ENCODE peak calls at places on chromosomes 11 and 22, in nine cellular contexts. One of them, this sample, is unnamed.

GRCh38 chr11:124415356-124415923 is 9.2 kb downstream of the OR8B4 start:
- DNase-seq in gastrocnemius medialis: no peak
- DNase-seq in H7: peak
- DNase-seq in mesenchymal stem cell: peak
- DNase-seq in CD4-positive, alpha-beta memory T cell: peak
- DNase-seq in AG04450: peak
- DNase-seq in uterus: no peak
- DNase-seq in psoas muscle: no peak
- DNase-seq in colonic mucosa: no peak
- DNase-seq in this sample: no peak

GRCh38 chr11:93988455-93988854 is 32.7 kb upstream of the HEPHL1 start:
- DNase-seq in gastrocnemius medialis: no peak
- DNase-seq in H7: no peak
- DNase-seq in mesenchymal stem cell: no peak
- DNase-seq in CD4-positive, alpha-beta memory T cell: no peak
- DNase-seq in AG04450: no peak
- DNase-seq in uterus: no peak
- DNase-seq in psoas muscle: no peak
- DNase-seq in colonic mucosa: no peak
- DNase-seq in this sample: no peak

GRCh38 chr22:39530692-39531331 is 1.7 kb downstream of the RPS19BP1 start:
- DNase-seq in gastrocnemius medialis: no peak
- DNase-seq in H7: peak
- DNase-seq in mesenchymal stem cell: peak
- DNase-seq in CD4-positive, alpha-beta memory T cell: no peak
- DNase-seq in AG04450: no peak
- DNase-seq in uterus: no peak
- DNase-seq in psoas muscle: no peak
- DNase-seq in colonic mucosa: peak
- DNase-seq in this sample: no peak

GRCh38 chr22:22933807-22934542 is 46.4 kb downstream of the IGLL5 start:
- DNase-seq in gastrocnemius medialis: no peak
- DNase-seq in H7: no peak
- DNase-seq in mesenchymal stem cell: no peak
- DNase-seq in CD4-positive, alpha-beta memory T cell: no peak
- DNase-seq in AG04450: no peak
- DNase-seq in uterus: no peak
- DNase-seq in psoas muscle: peak
- DNase-seq in colonic mucosa: no peak
- DNase-seq in this sample: no peak

GRCh38 chr11:86955674-86956522 is 703 bp upstream of the FZD4 start:
- DNase-seq in gastrocnemius medialis: peak
- DNase-seq in H7: peak
- DNase-seq in mesenchymal stem cell: peak
- DNase-seq in CD4-positive, alpha-beta memory T cell: peak
- DNase-seq in AG04450: no peak
- DNase-seq in uterus: peak
- DNase-seq in psoas muscle: peak
- DNase-seq in colonic mucosa: peak
- DNase-seq in this sample: peak

GRCh38 chr11:128555606-128556005 is 31.8 kb downstream of the ETS1 start:
- DNase-seq in gastrocnemius medialis: no peak
- DNase-seq in H7: peak
- DNase-seq in mesenchymal stem cell: peak
- DNase-seq in CD4-positive, alpha-beta memory T cell: no peak
- DNase-seq in AG04450: no peak
- DNase-seq in uterus: no peak
- DNase-seq in psoas muscle: no peak
- DNase-seq in colonic mucosa: no peak
- DNase-seq in this sample: no peak

GRCh38 chr11:32307921-32308320 is 127.4 kb downstream of the WT1 start:
- DNase-seq in gastrocnemius medialis: no peak
- DNase-seq in H7: no peak
- DNase-seq in mesenchymal stem cell: no peak
- DNase-seq in CD4-positive, alpha-beta memory T cell: no peak
- DNase-seq in AG04450: no peak
- DNase-seq in uterus: no peak
- DNase-seq in psoas muscle: no peak
- DNase-seq in colonic mucosa: no peak
- DNase-seq in this sample: no peak

GRCh38 chr11:8971917-8972316 is 7.7 kb upstream of the TMEM9B start:
- DNase-seq in gastrocnemius medialis: no peak
- DNase-seq in H7: no peak
- DNase-seq in mesenchymal stem cell: no peak
- DNase-seq in CD4-positive, alpha-beta memory T cell: no peak
- DNase-seq in AG04450: no peak
- DNase-seq in uterus: no peak
- DNase-seq in psoas muscle: no peak
- DNase-seq in colonic mucosa: no peak
- DNase-seq in this sample: no peak

GRCh38 chr22:38861170-38861874 is 10.7 kb downstream of the CBX6 start:
- DNase-seq in gastrocnemius medialis: no peak
- DNase-seq in H7: peak
- DNase-seq in mesenchymal stem cell: no peak
- DNase-seq in CD4-positive, alpha-beta memory T cell: no peak
- DNase-seq in AG04450: no peak
- DNase-seq in uterus: no peak
- DNase-seq in psoas muscle: no peak
- DNase-seq in colonic mucosa: no peak
- DNase-seq in this sample: no peak

GRCh38 chr11:116773203-116774112 is 671 bp upstream of the BUD13 start:
- DNase-seq in gastrocnemius medialis: no peak
- DNase-seq in H7: no peak
- DNase-seq in mesenchymal stem cell: no peak
- DNase-seq in CD4-positive, alpha-beta memory T cell: no peak
- DNase-seq in AG04450: no peak
- DNase-seq in uterus: no peak
- DNase-seq in psoas muscle: no peak
- DNase-seq in colonic mucosa: no peak
- DNase-seq in this sample: no peak

GRCh38 chr11:46256540-46257001 is 20.9 kb upstream of the CREB3L1 start:
- DNase-seq in gastrocnemius medialis: no peak
- DNase-seq in H7: no peak
- DNase-seq in mesenchymal stem cell: no peak
- DNase-seq in CD4-positive, alpha-beta memory T cell: no peak
- DNase-seq in AG04450: no peak
- DNase-seq in uterus: no peak
- DNase-seq in psoas muscle: no peak
- DNase-seq in colonic mucosa: no peak
- DNase-seq in this sample: no peak

GRCh38 chr11:89175796-89176195 is 1.9 kb upstream of the TYR start:
- DNase-seq in gastrocnemius medialis: no peak
- DNase-seq in H7: no peak
- DNase-seq in mesenchymal stem cell: no peak
- DNase-seq in CD4-positive, alpha-beta memory T cell: no peak
- DNase-seq in AG04450: no peak
- DNase-seq in uterus: no peak
- DNase-seq in psoas muscle: no peak
- DNase-seq in colonic mucosa: no peak
- DNase-seq in this sample: no peak

GRCh38 chr11:12133539-12134238 is 23.3 kb downstream of the MICAL2 start:
- DNase-seq in gastrocnemius medialis: no peak
- DNase-seq in H7: no peak
- DNase-seq in mesenchymal stem cell: no peak
- DNase-seq in CD4-positive, alpha-beta memory T cell: peak
- DNase-seq in AG04450: no peak
- DNase-seq in uterus: no peak
- DNase-seq in psoas muscle: no peak
- DNase-seq in colonic mucosa: no peak
- DNase-seq in this sample: no peak

GRCh38 chr22:28268176-28268575 is 349.1 kb upstream of the PITPNB start:
- DNase-seq in gastrocnemius medialis: no peak
- DNase-seq in H7: no peak
- DNase-seq in mesenchymal stem cell: no peak
- DNase-seq in CD4-positive, alpha-beta memory T cell: no peak
- DNase-seq in AG04450: no peak
- DNase-seq in uterus: no peak
- DNase-seq in psoas muscle: no peak
- DNase-seq in colonic mucosa: no peak
- DNase-seq in this sample: no peak

GRCh38 chr11:113874920-113875413 is 405 bp downstream of the USP28 start:
- DNase-seq in gastrocnemius medialis: peak
- DNase-seq in H7: no peak
- DNase-seq in mesenchymal stem cell: peak
- DNase-seq in CD4-positive, alpha-beta memory T cell: peak
- DNase-seq in AG04450: no peak
- DNase-seq in uterus: peak
- DNase-seq in psoas muscle: no peak
- DNase-seq in colonic mucosa: peak
- DNase-seq in this sample: no peak

DNA sequence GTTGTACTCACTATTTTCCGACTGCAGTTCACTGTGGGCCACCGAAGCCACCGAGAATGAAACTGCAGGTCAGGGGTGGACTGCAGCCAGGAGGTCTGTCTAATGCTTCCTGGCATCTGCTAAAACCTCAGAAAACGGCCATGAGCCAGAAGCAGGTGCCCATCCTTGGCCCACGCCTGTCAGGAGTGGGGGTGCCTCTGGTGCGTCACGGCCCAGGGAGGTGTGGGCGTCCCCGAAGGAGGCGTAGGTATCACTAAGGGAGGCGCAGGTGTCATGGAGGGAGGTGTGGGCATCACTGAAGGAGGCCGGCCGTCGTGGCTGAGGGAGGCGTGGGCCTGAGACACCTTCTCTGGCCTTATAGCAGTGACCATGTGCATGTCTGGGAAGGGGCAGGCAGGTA is 456.2 kb downstream of the TBC1D22A start:
- DNase-seq in gastrocnemius medialis: no peak
- DNase-seq in H7: no peak
- DNase-seq in mesenchymal stem cell: no peak
- DNase-seq in CD4-positive, alpha-beta memory T cell: no peak
- DNase-seq in AG04450: no peak
- DNase-seq in uterus: no peak
- DNase-seq in psoas muscle: no peak
- DNase-seq in colonic mucosa: peak
- DNase-seq in this sample: peak
- H3K4me3 ChIP-seq in gastrocnemius medialis: no peak
- H3K4me3 ChIP-seq in H7: no peak
- H3K4me3 ChIP-seq in mesenchymal stem cell: no peak
- H3K4me3 ChIP-seq in CD4-positive, alpha-beta memory T cell: no peak
- H3K4me3 ChIP-seq in AG04450: no peak
- H3K4me3 ChIP-seq in uterus: no peak
- H3K4me3 ChIP-seq in psoas muscle: no peak
- H3K4me3 ChIP-seq in colonic mucosa: no peak
- H3K4me3 ChIP-seq in this sample: no peak

GRCh38 chr11:65429069-65429681 is 6.6 kb downstream of the NEAT1 start:
- DNase-seq in gastrocnemius medialis: no peak
- DNase-seq in H7: no peak
- DNase-seq in mesenchymal stem cell: peak
- DNase-seq in CD4-positive, alpha-beta memory T cell: no peak
- DNase-seq in AG04450: no peak
- DNase-seq in uterus: peak
- DNase-seq in psoas muscle: no peak
- DNase-seq in colonic mucosa: peak
- DNase-seq in this sample: no peak
- H3K4me3 ChIP-seq in gastrocnemius medialis: peak
- H3K4me3 ChIP-seq in H7: no peak
- H3K4me3 ChIP-seq in mesenchymal stem cell: peak
- H3K4me3 ChIP-seq in CD4-positive, alpha-beta memory T cell: peak
- H3K4me3 ChIP-seq in AG04450: peak
- H3K4me3 ChIP-seq in uterus: peak
- H3K4me3 ChIP-seq in psoas muscle: peak
- H3K4me3 ChIP-seq in colonic mucosa: no peak
- H3K4me3 ChIP-seq in this sample: peak

DNA sequence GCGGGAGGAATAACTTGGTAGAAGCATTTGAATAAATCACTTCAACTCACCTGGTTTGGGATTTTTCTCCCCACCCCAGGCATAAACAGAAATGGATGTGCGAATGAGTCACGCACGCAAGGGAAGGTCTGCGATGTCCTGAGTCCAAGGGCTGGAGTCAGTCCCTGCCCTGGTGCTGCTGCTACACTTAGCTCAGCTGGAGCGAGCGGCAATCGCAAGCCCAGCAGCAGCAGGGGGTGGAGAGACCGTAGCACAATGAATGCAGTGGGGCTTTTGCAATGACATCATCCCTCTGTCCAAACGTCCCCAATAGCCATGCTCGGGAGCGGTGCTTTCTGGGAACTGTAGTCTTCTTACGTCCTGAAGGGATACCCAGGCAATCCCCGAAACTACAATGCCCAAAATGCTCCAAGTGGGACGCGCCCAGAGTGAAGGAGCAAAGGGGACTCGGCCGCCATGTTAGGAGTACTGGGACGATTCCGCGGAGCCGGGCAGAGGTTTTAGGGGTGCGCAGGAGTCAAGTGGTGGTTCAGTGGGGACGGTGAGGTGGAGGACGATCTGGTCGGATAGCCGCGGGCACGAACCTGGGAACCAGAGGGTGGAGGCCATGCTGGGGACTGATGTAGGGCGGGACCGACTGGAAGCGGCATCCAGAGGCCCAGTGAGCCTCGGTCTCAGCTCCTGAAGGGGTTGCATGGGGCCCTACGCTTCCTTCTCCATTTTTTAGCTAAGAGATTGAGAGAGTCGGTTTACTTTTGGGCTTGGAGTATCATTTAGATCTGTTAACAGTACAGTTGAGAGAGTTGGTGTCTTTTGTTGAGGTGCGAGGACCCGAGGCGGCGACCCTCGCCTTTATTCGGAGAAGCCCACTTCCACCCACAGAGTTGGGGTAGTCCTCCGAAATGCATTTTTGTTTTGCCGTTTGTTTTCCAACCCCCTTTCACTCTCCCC is at the start of gene RAB30:
- DNase-seq in gastrocnemius medialis: peak
- DNase-seq in H7: peak
- DNase-seq in mesenchymal stem cell: peak
- DNase-seq in CD4-positive, alpha-beta memory T cell: peak
- DNase-seq in AG04450: peak
- DNase-seq in uterus: peak
- DNase-seq in psoas muscle: peak
- DNase-seq in colonic mucosa: peak
- DNase-seq in this sample: peak
- H3K4me3 ChIP-seq in gastrocnemius medialis: peak
- H3K4me3 ChIP-seq in H7: peak
- H3K4me3 ChIP-seq in mesenchymal stem cell: peak
- H3K4me3 ChIP-seq in CD4-positive, alpha-beta memory T cell: peak
- H3K4me3 ChIP-seq in AG04450: peak
- H3K4me3 ChIP-seq in uterus: peak
- H3K4me3 ChIP-seq in psoas muscle: peak
- H3K4me3 ChIP-seq in colonic mucosa: peak
- H3K4me3 ChIP-seq in this sample: peak

DNA sequence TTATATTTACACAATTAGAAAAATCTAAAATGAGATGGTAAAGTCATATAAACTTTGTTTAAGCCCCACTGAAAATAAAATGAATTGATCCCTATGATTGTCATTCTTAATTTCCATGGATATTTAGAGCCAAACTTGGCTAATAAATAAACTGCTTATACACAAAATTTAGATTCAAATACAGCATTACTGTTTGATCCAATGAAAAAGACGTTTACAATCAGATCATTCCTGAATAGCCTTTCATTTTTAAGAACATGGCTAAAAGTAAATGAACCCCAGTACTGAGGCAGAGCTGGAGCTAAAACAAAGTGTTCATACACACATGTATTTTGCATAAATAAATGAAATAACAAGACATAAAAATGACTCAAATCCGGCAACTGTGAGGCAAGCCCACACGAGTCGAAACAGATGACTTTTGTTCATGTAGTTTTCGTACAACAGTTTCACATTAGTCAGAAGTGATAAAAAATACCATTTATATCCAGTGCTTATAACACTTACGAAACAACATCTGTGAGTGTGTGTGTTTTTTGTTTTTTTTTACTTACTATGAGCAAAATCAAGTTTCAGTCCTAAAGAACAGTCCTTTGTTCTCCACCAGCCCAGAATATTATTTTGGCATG is 386.5 kb downstream of the SOX6 start:
- DNase-seq in gastrocnemius medialis: no peak
- DNase-seq in H7: no peak
- DNase-seq in mesenchymal stem cell: peak
- DNase-seq in CD4-positive, alpha-beta memory T cell: no peak
- DNase-seq in AG04450: peak
- DNase-seq in uterus: no peak
- DNase-seq in psoas muscle: no peak
- DNase-seq in colonic mucosa: no peak
- DNase-seq in this sample: no peak
- H3K4me3 ChIP-seq in gastrocnemius medialis: peak
- H3K4me3 ChIP-seq in H7: no peak
- H3K4me3 ChIP-seq in mesenchymal stem cell: peak
- H3K4me3 ChIP-seq in CD4-positive, alpha-beta memory T cell: no peak
- H3K4me3 ChIP-seq in AG04450: no peak
- H3K4me3 ChIP-seq in uterus: no peak
- H3K4me3 ChIP-seq in psoas muscle: peak
- H3K4me3 ChIP-seq in colonic mucosa: no peak
- H3K4me3 ChIP-seq in this sample: no peak

This sample was measured in esophagus muscularis mucosa.